ENCODE peak calls at places on chromosomes 1 and 21, in ten cellular contexts. S, E, Q, F, D, Y, H, X, B and A are unnamed samples.

GRCh38 chr1:25647863-25648262 is 31.3 kb downstream of the MAN1C1 start:
- DNase-seq in Q (no peak), Y (no peak), D (peak; percentile 36), H (no peak), X (no peak), B (no peak), S (no peak), E (peak; percentile 13), F (no peak), A (no peak)

GRCh38 chr1:113659010-113659409 is 100.3 kb downstream of the PHTF1 start:
- DNase-seq in Y (no peak), S (no peak), D (no peak), E (no peak), B (peak; percentile 34), X (no peak), F (no peak), H (no peak), Q (peak; percentile 55), A (no peak)

GRCh38 chr21:45473496-45474322 is 68.5 kb downstream of the SLC19A1 start:
- DNase-seq in S (no peak), D (no peak), E (no peak), X (no peak), Y (no peak), B (no peak), F (no peak), H (no peak), Q (no peak), A (no peak)

GRCh38 chr1:201020647-201021332 is 2.7 kb downstream of the KIF21B start:
- DNase-seq in B (peak; percentile 47), F (no peak), S (no peak), Q (no peak), X (peak; percentile 69), H (no peak), Y (peak; percentile 55), D (peak; percentile 59), E (peak; percentile 43), A (no peak)

GRCh38 chr1:3170566-3171453 is 101.8 kb downstream of the PRDM16 start:
- DNase-seq in Y (no peak), F (peak; percentile 61), D (no peak), X (peak; percentile 75), E (peak; percentile 72), Q (peak; percentile 58), B (no peak), S (peak; percentile 72), H (peak; percentile 2), A (peak; percentile 62)

GRCh38 chr1:43524804-43525203 is 5.9 kb upstream of the PTPRF start:
- DNase-seq in F (no peak), S (no peak), B (no peak), X (no peak), H (no peak), E (peak; percentile 68), Q (no peak), Y (no peak), D (no peak), A (peak; percentile 34)

GRCh38 chr21:33308586-33309490 is 15.9 kb upstream of the IFNAR1 start:
- DNase-seq in E (no peak), D (no peak), Y (peak; percentile 100), H (no peak), B (no peak), X (no peak), S (no peak), F (peak; percentile 27), Q (peak; percentile 21), A (no peak)

GRCh38 chr1:32742956-32743355 is 40.4 kb upstream of the SYNC start:
- DNase-seq in B (peak; percentile 31), Y (no peak), D (no peak), X (no peak), Q (no peak), S (no peak), H (no peak), E (peak; percentile 87), F (no peak), A (no peak)

GRCh38 chr1:159936284-159936904 is 9.0 kb downstream of the IGSF9 start:
- DNase-seq in B (peak; percentile 93), F (peak; percentile 81), E (peak; percentile 94), X (no peak), H (no peak), Q (peak; percentile 16), D (peak; percentile 90), Y (peak; percentile 60), S (peak; percentile 65), A (peak; percentile 58)

GRCh38 chr1:187516874-187517273 is 688.1 kb downstream of the PLA2G4A start:
- DNase-seq in H (no peak), D (no peak), Y (no peak), E (no peak), F (no peak), B (peak; percentile 69), X (no peak), S (no peak), Q (no peak), A (no peak)

GRCh38 chr1:22334860-22335550 is 116.6 kb upstream of the ZBTB40 start:
- DNase-seq in S (no peak), F (no peak), B (no peak), H (no peak), E (no peak), Q (no peak), D (no peak), X (no peak), Y (peak; percentile 11), A (no peak)

GRCh38 chr1:26693557-26694184 is 2.1 kb upstream of the ARID1A start:
- DNase-seq in E (no peak), D (no peak), Q (no peak), B (no peak), S (no peak), F (no peak), Y (peak; percentile 41), X (no peak), H (no peak), A (no peak)

DNA sequence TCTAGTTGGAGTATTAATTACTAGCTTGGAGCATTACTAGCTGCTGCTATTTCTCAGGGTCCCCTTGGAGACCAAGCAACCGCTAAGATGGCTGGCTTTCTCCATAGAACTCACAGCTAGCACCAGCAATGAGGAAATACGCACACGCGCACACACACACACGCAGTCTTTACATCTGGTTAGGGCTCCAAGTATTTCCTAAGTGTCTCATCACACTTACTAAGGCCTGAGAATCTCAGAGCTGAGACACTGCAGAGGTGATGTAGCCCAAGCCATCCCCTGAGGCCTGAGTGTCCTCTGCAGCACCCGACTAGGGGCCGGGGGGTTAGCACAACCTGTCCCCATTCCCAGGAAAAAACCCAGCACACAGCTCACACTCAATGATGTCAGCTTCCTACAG is 42.5 kb downstream of the ITPKB start:
- DNase-seq in S (no peak), Y (no peak), B (no peak), E (no peak), Q (no peak), X (no peak), H (no peak), F (no peak), D (no peak), A (no peak)
- H3K27ac ChIP-seq in S (peak overlapping the region; percentile 95), Y (peak overlapping the region; percentile 50), B (peak overlapping the region; percentile 23), E (no peak overlapping the region), Q (no peak overlapping the region), X (peak overlapping the region; percentile 70), H (no peak overlapping the region), F (no peak overlapping the region), D (peak overlapping the region; percentile 29), A (peak overlapping the region; percentile 75)

DNA sequence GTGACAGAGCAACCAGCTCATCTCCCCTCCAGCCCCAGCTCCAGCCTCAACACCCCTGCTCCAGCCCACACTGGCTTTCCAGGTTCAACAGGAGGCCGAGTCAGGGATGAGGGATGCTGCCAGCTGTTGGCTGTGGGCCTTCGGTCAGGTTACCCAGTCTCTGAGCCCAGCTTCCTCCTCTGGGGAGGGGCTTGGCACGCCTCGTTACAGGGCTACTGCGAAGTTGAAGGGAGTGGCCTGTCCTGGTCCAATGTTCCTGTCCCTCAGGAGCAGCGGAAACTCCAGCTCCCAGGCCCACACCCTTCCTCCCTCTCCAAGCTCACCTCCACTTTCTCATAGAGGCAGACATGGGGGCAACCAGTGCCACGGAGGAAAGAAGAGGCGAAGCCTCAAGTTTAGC is 15.1 kb upstream of the TAS1R2 start:
- DNase-seq in H (no peak), D (no peak), E (peak; percentile 41), Y (no peak), F (no peak), Q (no peak), B (no peak), X (no peak), S (no peak), A (no peak)
- H3K27ac ChIP-seq in H (no peak overlapping the region), D (no peak overlapping the region), E (no peak overlapping the region), Y (no peak overlapping the region), F (no peak overlapping the region), Q (no peak overlapping the region), B (no peak overlapping the region), X (no peak overlapping the region), S (no peak overlapping the region), A (no peak overlapping the region)

GRCh38 chr1:84971957-84972356 is 25.0 kb downstream of the MCOLN2 start:
- DNase-seq in F (no peak), Q (no peak), B (no peak), X (no peak), H (no peak), E (no peak), S (no peak), D (no peak), Y (peak; percentile 32), A (no peak)
- H3K27ac ChIP-seq in F (no peak overlapping the region), Q (no peak overlapping the region), B (no peak overlapping the region), X (no peak overlapping the region), H (no peak overlapping the region), E (no peak overlapping the region), S (no peak overlapping the region), D (no peak overlapping the region), Y (peak overlapping the region; percentile 54), A (no peak overlapping the region)

GRCh38 chr1:4308826-4309225 is 345.6 kb upstream of the AJAP1 start:
- DNase-seq in Y (no peak), F (no peak), Q (no peak), B (no peak), H (no peak), S (no peak), X (no peak), E (no peak), D (no peak), A (no peak)

GRCh38 chr1:4309676-4310320 is 344.6 kb upstream of the AJAP1 start:
- DNase-seq in F (no peak), D (no peak), X (no peak), S (no peak), Q (no peak), H (no peak), B (no peak), Y (peak; percentile 92), E (no peak), A (peak; percentile 38)

GRCh38 chr1:4315202-4315601 is 339.2 kb upstream of the AJAP1 start:
- DNase-seq in X (no peak), B (no peak), S (no peak), Q (no peak), H (no peak), Y (no peak), D (no peak), F (no peak), E (no peak), A (no peak)

GRCh38 chr1:4310396-4310923 is 343.9 kb upstream of the AJAP1 start:
- DNase-seq in H (no peak), Q (no peak), Y (peak; percentile 61), X (no peak), B (no peak), E (no peak), D (no peak), S (no peak), F (no peak), A (no peak)

DNA sequence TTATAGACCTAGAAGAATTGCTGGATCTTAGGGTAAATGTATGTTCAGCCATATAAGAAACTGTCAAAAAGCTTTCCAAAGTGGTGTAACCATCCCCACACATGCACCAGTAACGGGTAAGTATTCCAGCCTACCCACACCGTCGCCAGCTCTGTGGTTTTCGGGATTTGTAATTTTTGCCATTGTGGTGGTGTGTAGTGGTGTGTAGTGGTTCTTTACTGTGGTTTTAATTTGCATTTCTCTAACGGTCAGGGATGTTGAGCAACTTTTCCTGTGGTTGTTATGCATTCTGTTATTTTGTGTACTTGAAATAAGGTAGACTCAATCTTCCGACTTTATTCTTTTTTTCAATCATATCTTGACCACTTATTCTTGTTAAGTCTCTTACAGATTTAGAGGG is 342.4 kb upstream of the AJAP1 start:
- DNase-seq in S (no peak), Q (no peak), H (no peak), B (no peak), Y (peak; percentile 35), D (no peak), F (no peak), X (no peak), E (no peak), A (no peak)
- H3K27ac ChIP-seq in S (no peak overlapping the region), Q (no peak overlapping the region), H (no peak overlapping the region), B (no peak overlapping the region), Y (peak overlapping the region; percentile 65), D (no peak overlapping the region), F (no peak overlapping the region), X (no peak overlapping the region), E (no peak overlapping the region), A (no peak overlapping the region)